ENCODE peak calls at places on chromosomes 4 and X, in nine cellular contexts. One of them, this sample, is unnamed.

GRCh38 chr4:67635331-67635730 is 65.6 kb downstream of the UBA6 start:
- DNase-seq in thoracic aorta: no peak
- DNase-seq in A549: no peak
- DNase-seq in CD8-positive, alpha-beta memory T cell: no peak
- DNase-seq in SJSA1: no peak
- DNase-seq in heart left ventricle: no peak
- DNase-seq in upper lobe of right lung: no peak
- DNase-seq in NT2/D1: no peak
- DNase-seq in CD4-positive, alpha-beta memory T cell: no peak
- DNase-seq in this sample: no peak

GRCh38 chrX:140764401-140764919 is 54.9 kb downstream of the LINC00632 start:
- DNase-seq in thoracic aorta: peak; percentile 2
- DNase-seq in A549: peak; percentile 44
- DNase-seq in CD8-positive, alpha-beta memory T cell: no peak
- DNase-seq in SJSA1: no peak
- DNase-seq in heart left ventricle: no peak
- DNase-seq in upper lobe of right lung: no peak
- DNase-seq in NT2/D1: no peak
- DNase-seq in CD4-positive, alpha-beta memory T cell: no peak
- DNase-seq in this sample: no peak

GRCh38 chrX:69503835-69504625 is at the start of gene NALF2:
- DNase-seq in thoracic aorta: no peak
- DNase-seq in A549: peak; percentile 76
- DNase-seq in CD8-positive, alpha-beta memory T cell: no peak
- DNase-seq in SJSA1: peak; percentile 1
- DNase-seq in heart left ventricle: peak; percentile 40
- DNase-seq in upper lobe of right lung: peak; percentile 75
- DNase-seq in NT2/D1: peak; percentile 48
- DNase-seq in CD4-positive, alpha-beta memory T cell: peak; percentile 26
- DNase-seq in this sample: no peak

GRCh38 chr4:89283975-89284556 is 23.5 kb downstream of the GPRIN3 start:
- DNase-seq in thoracic aorta: no peak
- DNase-seq in A549: no peak
- DNase-seq in CD8-positive, alpha-beta memory T cell: no peak
- DNase-seq in SJSA1: no peak
- DNase-seq in heart left ventricle: no peak
- DNase-seq in upper lobe of right lung: no peak
- DNase-seq in NT2/D1: no peak
- DNase-seq in CD4-positive, alpha-beta memory T cell: no peak
- DNase-seq in this sample: no peak

GRCh38 chr4:168531305-168531704 is 34.5 kb downstream of the PALLD start:
- DNase-seq in thoracic aorta: no peak
- DNase-seq in A549: no peak
- DNase-seq in CD8-positive, alpha-beta memory T cell: no peak
- DNase-seq in SJSA1: no peak
- DNase-seq in heart left ventricle: no peak
- DNase-seq in upper lobe of right lung: no peak
- DNase-seq in NT2/D1: no peak
- DNase-seq in CD4-positive, alpha-beta memory T cell: no peak
- DNase-seq in this sample: no peak

GRCh38 chrX:46645614-46646013 is 72.0 kb downstream of the CHST7 start:
- DNase-seq in thoracic aorta: no peak
- DNase-seq in A549: no peak
- DNase-seq in CD8-positive, alpha-beta memory T cell: no peak
- DNase-seq in SJSA1: no peak
- DNase-seq in heart left ventricle: no peak
- DNase-seq in upper lobe of right lung: no peak
- DNase-seq in NT2/D1: no peak
- DNase-seq in CD4-positive, alpha-beta memory T cell: no peak
- DNase-seq in this sample: no peak

GRCh38 chr4:38268837-38269236 is 308.6 kb downstream of the PTTG2 start:
- DNase-seq in thoracic aorta: no peak
- DNase-seq in A549: no peak
- DNase-seq in CD8-positive, alpha-beta memory T cell: no peak
- DNase-seq in SJSA1: no peak
- DNase-seq in heart left ventricle: no peak
- DNase-seq in upper lobe of right lung: no peak
- DNase-seq in NT2/D1: no peak
- DNase-seq in CD4-positive, alpha-beta memory T cell: no peak
- DNase-seq in this sample: no peak

GRCh38 chrX:141733371-141733770 is 34.8 kb upstream of the SPANXD start:
- DNase-seq in thoracic aorta: no peak
- DNase-seq in A549: no peak
- DNase-seq in CD8-positive, alpha-beta memory T cell: no peak
- DNase-seq in SJSA1: no peak
- DNase-seq in heart left ventricle: no peak
- DNase-seq in upper lobe of right lung: no peak
- DNase-seq in NT2/D1: no peak
- DNase-seq in CD4-positive, alpha-beta memory T cell: no peak
- DNase-seq in this sample: no peak

GRCh38 chrX:72381439-72382198 is 75.9 kb upstream of the CITED1 start:
- DNase-seq in thoracic aorta: no peak
- DNase-seq in A549: peak; percentile 3
- DNase-seq in CD8-positive, alpha-beta memory T cell: no peak
- DNase-seq in SJSA1: no peak
- DNase-seq in heart left ventricle: no peak
- DNase-seq in upper lobe of right lung: no peak
- DNase-seq in NT2/D1: no peak
- DNase-seq in CD4-positive, alpha-beta memory T cell: no peak
- DNase-seq in this sample: no peak

GRCh38 chr4:113733685-113734084 is 27.9 kb downstream of the CAMK2D start:
- DNase-seq in thoracic aorta: no peak
- DNase-seq in A549: no peak
- DNase-seq in CD8-positive, alpha-beta memory T cell: no peak
- DNase-seq in SJSA1: no peak
- DNase-seq in heart left ventricle: no peak
- DNase-seq in upper lobe of right lung: no peak
- DNase-seq in NT2/D1: no peak
- DNase-seq in CD4-positive, alpha-beta memory T cell: no peak
- DNase-seq in this sample: no peak

GRCh38 chr4:169142390-169142789 is 128.4 kb downstream of the SH3RF1 start:
- DNase-seq in thoracic aorta: no peak
- DNase-seq in A549: no peak
- DNase-seq in CD8-positive, alpha-beta memory T cell: no peak
- DNase-seq in SJSA1: no peak
- DNase-seq in heart left ventricle: no peak
- DNase-seq in upper lobe of right lung: no peak
- DNase-seq in NT2/D1: no peak
- DNase-seq in CD4-positive, alpha-beta memory T cell: no peak
- DNase-seq in this sample: no peak

DNA sequence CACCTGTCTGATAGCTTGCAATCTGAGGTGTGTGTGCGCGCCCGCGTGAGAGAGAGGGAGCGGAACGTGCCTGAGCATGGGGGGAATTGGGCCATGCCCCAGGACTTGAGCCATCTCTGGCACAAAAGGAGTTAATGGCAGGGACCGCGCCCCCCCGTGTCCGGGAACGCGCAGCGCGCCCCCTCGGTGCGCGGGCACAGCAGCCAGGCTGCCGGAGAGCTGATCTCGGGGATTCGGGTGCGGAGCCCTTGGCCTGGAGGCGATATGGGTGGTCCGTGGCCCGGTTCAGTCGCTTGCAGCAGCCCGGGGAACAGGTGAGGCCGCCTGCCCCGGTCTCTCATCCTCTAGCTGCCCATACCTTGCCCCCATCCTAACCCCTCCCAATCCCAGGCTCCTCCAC is at the start of gene NLGN3:
- DNase-seq in thoracic aorta: no peak
- DNase-seq in A549: no peak
- DNase-seq in CD8-positive, alpha-beta memory T cell: no peak
- DNase-seq in SJSA1: no peak
- DNase-seq in heart left ventricle: no peak
- DNase-seq in upper lobe of right lung: no peak
- DNase-seq in NT2/D1: no peak
- DNase-seq in CD4-positive, alpha-beta memory T cell: no peak
- DNase-seq in this sample: no peak
- H3K4me3 ChIP-seq in thoracic aorta: peak within 1 kb of the TSS; percentile 65
- H3K4me3 ChIP-seq in A549: no peak within 1 kb of the TSS
- H3K4me3 ChIP-seq in CD8-positive, alpha-beta memory T cell: no peak within 1 kb of the TSS
- H3K4me3 ChIP-seq in SJSA1: no peak within 1 kb of the TSS
- H3K4me3 ChIP-seq in heart left ventricle: no peak within 1 kb of the TSS
- H3K4me3 ChIP-seq in upper lobe of right lung: peak within 1 kb of the TSS; percentile 21
- H3K4me3 ChIP-seq in NT2/D1: peak within 1 kb of the TSS; percentile 45
- H3K4me3 ChIP-seq in CD4-positive, alpha-beta memory T cell: no peak within 1 kb of the TSS
- H3K4me3 ChIP-seq in this sample: no peak within 1 kb of the TSS

GRCh38 chr4:929970-930625 is 2.0 kb downstream of the GAK start:
- DNase-seq in thoracic aorta: no peak
- DNase-seq in A549: no peak
- DNase-seq in CD8-positive, alpha-beta memory T cell: no peak
- DNase-seq in SJSA1: no peak
- DNase-seq in heart left ventricle: no peak
- DNase-seq in upper lobe of right lung: peak; percentile 22
- DNase-seq in NT2/D1: no peak
- DNase-seq in CD4-positive, alpha-beta memory T cell: no peak
- DNase-seq in this sample: no peak
- H3K4me3 ChIP-seq in thoracic aorta: peak overlapping the region; percentile 99
- H3K4me3 ChIP-seq in A549: peak overlapping the region; percentile 99
- H3K4me3 ChIP-seq in CD8-positive, alpha-beta memory T cell: peak overlapping the region; percentile 82
- H3K4me3 ChIP-seq in SJSA1: no peak overlapping the region
- H3K4me3 ChIP-seq in heart left ventricle: no peak overlapping the region
- H3K4me3 ChIP-seq in upper lobe of right lung: peak overlapping the region; percentile 100
- H3K4me3 ChIP-seq in NT2/D1: no peak overlapping the region
- H3K4me3 ChIP-seq in CD4-positive, alpha-beta memory T cell: no peak overlapping the region
- H3K4me3 ChIP-seq in this sample: peak overlapping the region; percentile 9

DNA sequence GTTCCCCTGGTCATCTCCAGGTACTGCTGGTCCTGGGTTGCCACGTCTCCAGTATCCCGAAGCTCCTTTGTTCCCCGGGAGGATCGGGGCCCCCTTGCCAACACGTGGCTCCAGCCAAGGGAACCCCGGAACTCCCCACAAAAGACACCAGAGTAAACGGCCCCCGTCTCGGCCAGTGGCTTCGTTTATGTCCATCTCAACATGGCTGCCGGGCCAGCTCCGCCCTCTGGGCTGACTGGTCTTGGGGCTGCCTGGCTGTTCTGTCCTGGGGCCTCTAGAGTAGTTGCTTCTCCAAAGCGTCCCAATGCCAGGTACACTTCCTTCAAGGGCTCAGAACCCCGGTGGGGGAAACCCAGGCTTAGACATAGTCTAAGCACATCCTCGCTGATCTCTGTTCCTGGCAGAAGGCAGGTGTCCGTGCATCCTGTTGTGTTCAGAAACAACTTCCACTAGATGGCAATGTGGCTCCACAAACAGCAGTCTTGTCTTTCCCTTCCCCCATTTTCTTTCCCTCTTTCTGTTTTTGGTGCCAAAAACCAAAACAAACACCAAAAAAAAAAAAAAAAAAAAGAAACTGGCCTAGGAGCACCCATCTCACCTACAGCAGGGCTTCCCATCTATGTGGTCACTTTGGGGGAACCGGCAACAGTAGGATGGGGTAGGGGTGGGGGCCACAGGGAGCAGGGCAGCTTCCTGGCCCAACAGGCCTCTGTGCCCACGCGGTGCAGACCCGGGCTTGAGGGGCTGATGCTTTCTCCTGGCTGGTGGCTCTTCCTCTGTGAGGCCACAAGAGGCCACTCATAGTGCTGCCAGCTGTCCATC is 35.3 kb downstream of the NBDY start:
- DNase-seq in thoracic aorta: no peak
- DNase-seq in A549: peak; percentile 73
- DNase-seq in CD8-positive, alpha-beta memory T cell: peak; percentile 89
- DNase-seq in SJSA1: peak; percentile 17
- DNase-seq in heart left ventricle: peak; percentile 42
- DNase-seq in upper lobe of right lung: no peak
- DNase-seq in NT2/D1: peak; percentile 44
- DNase-seq in CD4-positive, alpha-beta memory T cell: peak; percentile 91
- DNase-seq in this sample: peak; percentile 76
- H3K4me3 ChIP-seq in thoracic aorta: no peak overlapping the region
- H3K4me3 ChIP-seq in A549: no peak overlapping the region
- H3K4me3 ChIP-seq in CD8-positive, alpha-beta memory T cell: peak overlapping the region; percentile 45
- H3K4me3 ChIP-seq in SJSA1: no peak overlapping the region
- H3K4me3 ChIP-seq in heart left ventricle: peak overlapping the region; percentile 26
- H3K4me3 ChIP-seq in upper lobe of right lung: no peak overlapping the region
- H3K4me3 ChIP-seq in NT2/D1: no peak overlapping the region
- H3K4me3 ChIP-seq in CD4-positive, alpha-beta memory T cell: peak overlapping the region; percentile 35
- H3K4me3 ChIP-seq in this sample: peak overlapping the region; percentile 45

GRCh38 chrX:371907-372306 is 14.8 kb downstream of the PPP2R3B start:
- DNase-seq in thoracic aorta: no peak
- DNase-seq in A549: no peak
- DNase-seq in CD8-positive, alpha-beta memory T cell: no peak
- DNase-seq in SJSA1: no peak
- DNase-seq in heart left ventricle: no peak
- DNase-seq in upper lobe of right lung: no peak
- DNase-seq in NT2/D1: no peak
- DNase-seq in CD4-positive, alpha-beta memory T cell: no peak
- DNase-seq in this sample: no peak

GRCh38 chrX:372856-373640 is 13.7 kb downstream of the PPP2R3B start:
- DNase-seq in thoracic aorta: no peak
- DNase-seq in A549: no peak
- DNase-seq in CD8-positive, alpha-beta memory T cell: no peak
- DNase-seq in SJSA1: no peak
- DNase-seq in heart left ventricle: no peak
- DNase-seq in upper lobe of right lung: no peak
- DNase-seq in NT2/D1: no peak
- DNase-seq in CD4-positive, alpha-beta memory T cell: no peak
- DNase-seq in this sample: no peak

GRCh38 chrX:375181-376036 is 11.3 kb downstream of the PPP2R3B start:
- DNase-seq in thoracic aorta: no peak
- DNase-seq in A549: no peak
- DNase-seq in CD8-positive, alpha-beta memory T cell: no peak
- DNase-seq in SJSA1: no peak
- DNase-seq in heart left ventricle: no peak
- DNase-seq in upper lobe of right lung: no peak
- DNase-seq in NT2/D1: no peak
- DNase-seq in CD4-positive, alpha-beta memory T cell: no peak
- DNase-seq in this sample: no peak

GRCh38 chrX:374566-374965 is 12.1 kb downstream of the PPP2R3B start:
- DNase-seq in thoracic aorta: no peak
- DNase-seq in A549: no peak
- DNase-seq in CD8-positive, alpha-beta memory T cell: no peak
- DNase-seq in SJSA1: no peak
- DNase-seq in heart left ventricle: no peak
- DNase-seq in upper lobe of right lung: no peak
- DNase-seq in NT2/D1: no peak
- DNase-seq in CD4-positive, alpha-beta memory T cell: no peak
- DNase-seq in this sample: no peak

DNA sequence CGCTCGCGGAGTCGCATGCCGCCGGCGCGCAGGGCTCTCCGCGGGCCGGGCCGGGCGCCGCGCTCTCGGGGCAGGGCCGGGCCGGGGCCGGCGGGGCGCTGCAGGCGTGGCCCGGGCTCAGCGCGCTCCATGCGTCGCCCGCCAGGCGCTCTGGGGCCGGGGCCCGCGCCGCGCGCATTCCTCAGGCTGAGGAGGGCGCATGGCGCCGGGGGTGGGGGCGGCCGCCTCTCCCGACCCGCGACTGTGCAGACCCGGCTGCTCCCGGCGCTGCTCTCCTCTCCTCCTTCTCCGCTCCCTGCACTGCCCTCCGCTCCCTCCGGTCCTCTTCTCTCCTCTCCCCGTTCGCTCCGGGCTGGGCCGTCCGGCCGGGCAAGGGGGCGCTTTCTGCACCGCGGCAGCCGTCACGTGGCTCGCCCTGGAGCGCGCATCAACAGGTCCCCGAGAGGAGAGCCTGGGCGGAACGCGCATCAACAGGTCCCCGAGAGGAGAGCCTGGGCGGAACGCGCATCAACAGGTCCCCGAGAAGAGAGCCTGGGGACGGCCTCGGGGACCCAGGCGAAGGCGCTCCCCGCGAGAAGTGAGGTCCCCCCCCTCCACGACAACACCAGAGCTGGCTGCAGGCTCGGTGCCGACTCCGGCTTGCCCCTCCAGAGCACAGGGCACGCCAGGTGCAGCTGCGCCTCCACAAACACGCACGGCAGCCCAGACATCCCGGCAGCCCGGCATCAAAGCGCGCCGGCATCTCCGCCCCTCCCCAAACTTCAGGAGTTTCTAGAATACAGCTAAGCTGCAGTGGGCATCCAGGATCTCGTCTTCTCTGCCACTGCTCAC is 12.9 kb downstream of the PPP2R3B start:
- DNase-seq in thoracic aorta: no peak
- DNase-seq in A549: peak; percentile 50
- DNase-seq in CD8-positive, alpha-beta memory T cell: no peak
- DNase-seq in SJSA1: no peak
- DNase-seq in heart left ventricle: no peak
- DNase-seq in upper lobe of right lung: no peak
- DNase-seq in NT2/D1: no peak
- DNase-seq in CD4-positive, alpha-beta memory T cell: no peak
- DNase-seq in this sample: no peak
- H3K4me3 ChIP-seq in thoracic aorta: peak overlapping the region; percentile 65
- H3K4me3 ChIP-seq in A549: peak overlapping the region; percentile 50
- H3K4me3 ChIP-seq in CD8-positive, alpha-beta memory T cell: no peak overlapping the region
- H3K4me3 ChIP-seq in SJSA1: no peak overlapping the region
- H3K4me3 ChIP-seq in heart left ventricle: peak overlapping the region; percentile 42
- H3K4me3 ChIP-seq in upper lobe of right lung: peak overlapping the region; percentile 36
- H3K4me3 ChIP-seq in NT2/D1: peak overlapping the region; percentile 63
- H3K4me3 ChIP-seq in CD4-positive, alpha-beta memory T cell: no peak overlapping the region
- H3K4me3 ChIP-seq in this sample: no peak overlapping the region